ENCODE peak calls at places on chromosomes 1 and 21, in nine cellular contexts. D, G, U, O, F, Q, L, Z and W are unnamed samples. For H3K4me1, the result is how much of the 10 kb centered on the place peaks cover.

GRCh38 chr1:199688133-199688676 is 339.3 kb upstream of the NR5A2 start:
- DNase-seq in O (no peak), U (no peak), Q (no peak), F (no peak), Z (no peak), D (no peak), L (no peak), G (no peak), W (no peak)

GRCh38 chr21:28550057-28550825 is 442.4 kb downstream of the LTN1 start:
- DNase-seq in D (no peak), G (no peak), O (no peak), F (no peak), U (no peak), L (no peak), Z (no peak), Q (no peak), W (no peak)

GRCh38 chr1:206504363-206504713 is 3.0 kb upstream of the RASSF5 start:
- DNase-seq in Z (no peak), O (no peak), L (no peak), Q (no peak), D (no peak), U (no peak), G (no peak), F (no peak), W (no peak)

GRCh38 chr1:118250232-118250631 is 65.2 kb upstream of the SPAG17 start:
- DNase-seq in G (no peak), D (no peak), O (no peak), U (no peak), F (no peak), L (no peak), Z (no peak), Q (no peak), W (no peak)

GRCh38 chr1:46393510-46393909 is 607 bp upstream of the FAAH start:
- DNase-seq in D (no peak), U (no peak), G (no peak), F (no peak), O (no peak), Z (no peak), Q (no peak), L (no peak), W (no peak)

GRCh38 chr1:94907161-94907560 is 19.7 kb downstream of the CNN3 start:
- DNase-seq in L (no peak), F (no peak), Z (no peak), Q (no peak), O (no peak), G (no peak), D (no peak), U (no peak), W (no peak)

GRCh38 chr21:42088148-42088547 is 17.0 kb downstream of the UMODL1 start:
- DNase-seq in G (no peak), Q (no peak), Z (no peak), U (no peak), L (peak), F (no peak), D (no peak), O (no peak), W (no peak)

GRCh38 chr1:160911441-160911840 is 26.5 kb upstream of the ITLN1 start:
- DNase-seq in F (no peak), D (no peak), L (no peak), Q (no peak), Z (no peak), U (peak), G (no peak), O (no peak), W (peak)

GRCh38 chr1:228162286-228163003 is 3.2 kb upstream of the IBA57 start:
- DNase-seq in U (peak), G (peak), O (peak), D (peak), Z (no peak), L (peak), Q (peak), F (no peak), W (no peak)

GRCh38 chr21:26320541-26320940 is 150.0 kb upstream of the APP start:
- DNase-seq in O (no peak), G (no peak), Z (no peak), D (no peak), F (no peak), L (no peak), U (no peak), Q (no peak), W (no peak)

GRCh38 chr21:32131960-32132359 is 146.9 kb downstream of the MIS18A start:
- DNase-seq in G (no peak), U (no peak), Q (no peak), O (no peak), D (no peak), F (no peak), L (no peak), Z (no peak), W (peak)

GRCh38 chr1:148385371-148386030 is 97.6 kb downstream of the PPIAL4G start:
- DNase-seq in Z (no peak), U (no peak), Q (no peak), D (no peak), G (no peak), L (no peak), F (no peak), O (no peak), W (no peak)

GRCh38 chr1:196063307-196063706 is 544.9 kb downstream of the KCNT2 start:
- DNase-seq in G (no peak), U (no peak), Z (no peak), Q (no peak), L (no peak), F (no peak), D (no peak), O (no peak), W (no peak)

GRCh38 chr1:18725231-18725895 is 94.7 kb downstream of the PAX7 start:
- DNase-seq in G (no peak), D (no peak), L (no peak), U (no peak), Q (no peak), F (no peak), O (no peak), Z (no peak), W (no peak)

GRCh38 chr1:63343922-63344321 is 21.6 kb downstream of the FOXD3 start:
- DNase-seq in G (no peak), D (no peak), Q (no peak), F (no peak), Z (no peak), U (no peak), O (no peak), L (no peak), W (no peak)

GRCh38 chr1:10899490-10900264 is 103.2 kb upstream of the CASZ1 start:
- DNase-seq in G (no peak), U (no peak), D (no peak), Z (no peak), L (peak), O (peak), F (no peak), Q (no peak), W (no peak)
- H3K4me1 ChIP-seq in G (under half), U (under half), D (under half), Z (under half), L (under half), O (half or more), F (under half), Q (under half), W (under half)

DNA sequence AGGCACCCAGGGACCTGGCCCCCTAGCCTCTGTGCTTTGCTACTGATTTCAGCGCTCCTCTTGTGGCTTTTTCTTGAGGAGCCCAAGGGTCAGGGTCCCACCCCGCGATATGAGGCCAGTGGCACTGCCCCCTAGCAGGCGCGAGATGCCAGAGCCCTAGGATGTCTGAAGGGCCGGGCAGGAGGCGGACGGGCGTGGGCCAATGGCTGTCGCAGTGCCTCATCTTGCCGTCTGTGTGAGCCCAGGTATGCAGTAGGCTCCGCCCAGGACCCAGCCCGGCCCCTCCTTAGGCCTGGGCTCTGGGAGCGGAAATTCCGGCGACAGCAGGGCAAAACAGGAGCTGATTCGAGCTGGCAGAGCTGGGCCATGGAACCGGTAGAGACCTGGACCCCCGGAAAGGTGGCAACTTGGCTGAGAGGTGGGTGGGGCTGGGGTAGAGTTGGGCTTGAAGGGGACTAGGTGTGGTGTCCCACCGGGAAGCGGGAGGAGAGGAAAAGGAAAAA is at the start of gene CNKSR1:
- DNase-seq in U (peak), G (peak), O (no peak), L (peak), D (no peak), Q (no peak), F (no peak), Z (no peak), W (no peak)
- H3K4me3 ChIP-seq in U (peak), G (peak), O (peak), L (no peak), D (no peak), Q (no peak), F (no peak), Z (no peak), W (no peak)

GRCh38 chr1:43015269-43015668 is 56.6 kb upstream of the SLC2A1 start:
- DNase-seq in G (no peak), F (no peak), Z (no peak), D (no peak), O (no peak), Q (no peak), L (no peak), U (no peak), W (no peak)
- H3K4me1 ChIP-seq in G (under half), F (under half), Z (under half), D (under half), O (under half), Q (under half), L (under half), U (under half), W (under half)

GRCh38 chr1:179142889-179143299 is 61.0 kb downstream of the TOR3A start:
- DNase-seq in U (no peak), F (no peak), G (no peak), D (no peak), Q (no peak), L (no peak), O (no peak), Z (no peak), W (no peak)
- H3K4me3 ChIP-seq in U (peak), F (no peak), G (peak), D (no peak), Q (peak), L (no peak), O (peak), Z (peak), W (peak)

DNA sequence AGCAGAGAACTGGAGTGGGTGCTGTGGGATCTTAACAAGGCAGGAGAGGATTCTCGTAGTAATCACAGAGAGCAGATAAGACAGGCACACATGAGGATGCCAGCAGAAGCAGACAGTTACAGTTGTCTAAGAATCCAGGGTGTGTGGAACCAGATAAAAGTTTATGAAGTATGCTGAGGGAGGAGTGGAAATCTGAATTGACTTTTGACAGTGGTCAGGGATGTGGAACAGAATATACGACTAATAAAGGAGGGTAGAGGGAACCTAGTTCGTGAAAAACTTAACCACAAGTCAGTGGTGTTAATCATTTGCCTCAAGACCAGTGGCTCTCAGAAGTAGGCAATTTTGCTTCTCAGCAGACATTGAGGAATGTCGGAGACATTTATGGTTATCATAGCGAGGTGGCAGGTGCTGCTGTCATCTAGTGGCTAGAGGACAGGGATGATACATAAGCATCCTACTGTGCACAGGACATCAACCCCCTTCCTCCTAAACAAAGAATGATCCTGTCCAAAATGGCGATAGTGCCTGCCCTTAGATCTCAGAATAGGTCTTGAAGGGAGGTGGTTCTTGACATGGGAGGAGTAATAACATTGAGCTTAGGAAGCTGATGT is 3.0 kb downstream of the LRRC8D start:
- DNase-seq in G (no peak), O (no peak), U (no peak), F (no peak), L (no peak), Z (no peak), D (no peak), Q (no peak), W (no peak)
- H3K4me1 ChIP-seq in G (under half), O (under half), U (under half), F (under half), L (under half), Z (under half), D (under half), Q (half or more), W (under half)

GRCh38 chr1:32181065-32181464 is 1.6 kb downstream of the TXLNA start:
- DNase-seq in U (no peak), Z (no peak), O (no peak), Q (no peak), F (no peak), D (no peak), G (no peak), L (no peak), W (no peak)
- H3K4me3 ChIP-seq in U (peak), Z (peak), O (peak), Q (peak), F (peak), D (peak), G (peak), L (peak), W (no peak)

DNA sequence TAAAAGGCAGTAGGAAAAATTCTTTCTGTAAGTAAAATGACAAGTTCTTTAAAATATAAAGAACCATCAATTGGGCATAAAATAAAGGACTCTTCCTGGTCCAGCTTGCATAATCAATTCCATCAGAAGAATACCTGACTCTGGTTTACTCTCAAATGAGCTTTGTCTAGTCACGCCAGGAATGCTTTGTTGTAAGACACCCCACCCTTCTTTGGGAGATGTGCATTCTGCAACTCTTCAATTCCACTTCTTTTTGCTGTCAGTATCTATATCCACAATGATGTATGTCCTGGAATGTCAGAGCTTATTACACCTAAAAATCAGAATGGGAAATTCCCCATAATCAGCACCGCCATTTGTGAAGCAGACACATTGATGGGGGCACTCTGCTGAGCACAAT is 76.1 kb downstream of the PTPN14 start:
- DNase-seq in L (no peak), G (no peak), Z (no peak), U (no peak), D (no peak), Q (no peak), F (no peak), O (no peak), W (no peak)
- H3K4me1 ChIP-seq in L (under half), G (under half), Z (under half), U (under half), D (under half), Q (under half), F (under half), O (half or more), W (under half)

GRCh38 chr1:113808450-113809195 is 3.7 kb downstream of the RSBN1 start:
- DNase-seq in O (no peak), U (no peak), Q (no peak), D (no peak), Z (no peak), G (no peak), F (no peak), L (no peak), W (no peak)

GRCh38 chr1:113811353-113811887 is 856 bp downstream of the RSBN1 start:
- DNase-seq in F (no peak), Z (no peak), G (no peak), D (no peak), O (peak), Q (no peak), U (no peak), L (peak), W (peak)

GRCh38 chr1:113812661-113813135 is 422 bp upstream of the RSBN1 start:
- DNase-seq in O (no peak), L (no peak), G (no peak), Q (no peak), Z (no peak), D (peak), U (no peak), F (no peak), W (no peak)

GRCh38 chr1:113811888-113812660 is at the start of gene RSBN1:
- DNase-seq in U (peak), F (peak), Z (peak), Q (peak), D (peak), G (peak), O (peak), L (peak), W (peak)

DNA sequence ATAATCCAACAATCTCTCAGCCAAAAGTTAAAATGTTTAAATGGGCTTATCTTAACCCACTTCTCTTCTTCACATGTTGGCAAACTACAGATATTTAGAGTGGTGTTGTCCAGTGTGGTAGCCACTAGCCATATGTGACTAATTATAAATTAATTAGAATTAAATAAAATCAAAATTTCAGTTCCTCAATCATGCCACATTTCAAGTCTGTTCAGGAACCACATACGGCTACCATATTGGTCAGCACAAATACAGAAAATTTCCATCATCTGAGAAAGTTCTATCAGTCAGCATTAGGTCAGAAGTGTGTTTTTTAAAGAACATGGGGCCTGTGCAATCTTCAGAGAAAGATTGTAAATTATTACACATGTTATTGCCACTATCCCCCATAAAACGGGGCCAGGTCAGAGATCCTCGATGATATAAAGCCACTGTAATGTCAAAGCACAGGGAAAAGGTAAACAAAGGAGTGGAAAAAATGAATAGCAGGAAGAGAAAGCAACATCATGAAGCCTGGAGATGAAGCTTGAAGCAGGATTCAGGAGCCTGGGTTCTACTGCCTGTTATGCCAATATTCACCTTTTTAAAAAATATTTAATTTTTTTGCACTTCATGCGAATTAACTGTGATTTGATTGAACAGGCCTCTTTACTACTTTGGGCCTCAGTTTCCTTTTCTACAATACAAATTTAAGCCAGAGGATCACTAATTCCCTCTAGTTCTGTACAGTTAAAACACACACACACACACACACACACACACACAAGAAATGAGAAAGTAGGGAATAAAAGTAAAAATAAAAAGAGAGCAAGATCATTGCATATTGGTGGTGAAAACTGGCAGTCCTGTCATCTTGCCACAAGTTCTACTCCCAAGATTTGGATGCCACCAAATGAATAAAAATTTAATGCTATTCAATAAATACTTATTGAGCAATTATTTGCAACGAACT is 2.3 kb downstream of the RSBN1 start:
- DNase-seq in Q (no peak), L (no peak), F (no peak), D (no peak), U (no peak), Z (no peak), G (no peak), O (no peak), W (no peak)
- H3K4me3 ChIP-seq in Q (peak), L (peak), F (peak), D (peak), U (peak), Z (no peak), G (peak), O (peak), W (peak)